ENCODE peak calls at places on chromosome 4, in five cellular contexts. M is Calu3, H is ovary, C is M059J, O is GM12865. Y is an unnamed sample.

GRCh38 chr4:71773004-71773403 is 10.9 kb downstream of the GC start:
- DNase-seq in C (no peak), H (no peak), O (no peak), M (no peak), Y (no peak)

GRCh38 chr4:21879187-21879586 is 69.4 kb downstream of the KCNIP4 start:
- DNase-seq in H (no peak), C (peak; percentile 74), O (peak; percentile 4), M (peak; percentile 7), Y (no peak)

GRCh38 chr4:177573487-177573886 is 131.2 kb upstream of the AGA start:
- DNase-seq in H (no peak), C (peak; percentile 69), M (no peak), O (no peak), Y (no peak)

GRCh38 chr4:41142946-41143720 is 71.2 kb downstream of the APBB2 start:
- DNase-seq in M (no peak), C (peak; percentile 96), O (no peak), H (peak; percentile 52), Y (peak; percentile 46)

GRCh38 chr4:95889662-95890061 is 49.8 kb downstream of the PDHA2 start:
- DNase-seq in C (peak; percentile 0), H (no peak), M (no peak), O (no peak), Y (no peak)

GRCh38 chr4:73479323-73479722 is 2.2 kb upstream of the AFM start:
- DNase-seq in M (no peak), C (no peak), H (no peak), O (no peak), Y (no peak)

GRCh38 chr4:89894654-89895652 is at the start of gene MMRN1:
- DNase-seq in O (peak; percentile 57), C (no peak), H (no peak), M (no peak), Y (no peak)

GRCh38 chr4:2843909-2844584 is 403 bp downstream of the ADD1 start:
- DNase-seq in C (peak; percentile 48), M (peak; percentile 27), H (peak; percentile 65), O (peak; percentile 53), Y (peak; percentile 64)

GRCh38 chr4:19478791-19479190 is 772.9 kb upstream of the SLIT2 start:
- DNase-seq in H (no peak), O (no peak), C (peak; percentile 53), M (no peak), Y (no peak)

GRCh38 chr4:188106454-188106853 is 2.9 kb downstream of the TRIML2 start:
- DNase-seq in O (no peak), C (no peak), M (no peak), H (peak; percentile 13), Y (no peak)